ENCODE peak calls at places on chromosomes 12 and 14, in eight cellular contexts. V is psoas muscle, A is activated T-cell treated with anti-CD3 and anti-CD28 coated beads for 4 hours, I is astrocyte of the hippocampus, W is Peyer's patch, N is fibroblast of the aortic adventitia, P is tibial artery, U is HCT116. K is an unnamed sample.

GRCh38 chr14:72894623-72895378 is 900 bp upstream of the DPF3 start:
- DNase-seq in I (peak; percentile 57), W (peak; percentile 57), V (peak; percentile 44), N (no peak), P (no peak), U (no peak), A (no peak), K (no peak)

GRCh38 chr12:3720772-3721171 is 32.1 kb downstream of the CRACR2A start:
- DNase-seq in I (no peak), U (no peak), W (no peak), N (no peak), A (no peak), V (no peak), P (no peak), K (no peak)

GRCh38 chr14:31420013-31420318 is 384 bp downstream of the HEATR5A start:
- DNase-seq in V (peak; percentile 65), I (no peak), P (peak; percentile 79), N (no peak), U (no peak), A (no peak), W (peak; percentile 89), K (no peak)

GRCh38 chr12:15662303-15662980 is 126.7 kb downstream of the EPS8 start:
- DNase-seq in I (peak; percentile 66), W (no peak), N (peak; percentile 90), A (no peak), P (no peak), V (no peak), U (peak; percentile 86), K (no peak)

GRCh38 chr12:4962539-4963486 is 53.1 kb downstream of the KCNA1 start:
- DNase-seq in I (peak; percentile 54), P (no peak), A (no peak), V (no peak), U (no peak), N (peak; percentile 4), W (no peak), K (no peak)

GRCh38 chr14:79629372-79629771 is 581.9 kb downstream of the DIO2 start:
- DNase-seq in V (no peak), N (no peak), A (no peak), I (peak; percentile 5), P (no peak), W (no peak), U (no peak), K (no peak)

GRCh38 chr12:102760322-102760721 is 156.7 kb downstream of the PAH start:
- DNase-seq in A (no peak), U (no peak), W (no peak), V (no peak), N (no peak), I (no peak), P (no peak), K (no peak)

GRCh38 chr14:78448483-78449094 is 278.4 kb downstream of the NRXN3 start:
- DNase-seq in P (no peak), W (peak; percentile 54), N (peak; percentile 34), A (no peak), U (peak; percentile 15), I (peak; percentile 46), V (peak; percentile 15), K (peak; percentile 33)

GRCh38 chr12:13001725-13002040 is 1.6 kb upstream of the HEBP1 start:
- DNase-seq in I (no peak), A (no peak), W (no peak), V (no peak), N (no peak), U (no peak), P (no peak), K (no peak)

GRCh38 chr14:68685419-68686211 is 107.3 kb downstream of the ZFP36L1 start:
- DNase-seq in U (peak; percentile 86), P (peak; percentile 60), N (peak; percentile 62), A (peak; percentile 61), I (peak; percentile 88), W (no peak), V (no peak), K (no peak)

GRCh38 chr12:101018540-101018939 is 191.5 kb downstream of the SLC5A8 start:
- DNase-seq in P (no peak), A (no peak), W (no peak), U (peak; percentile 59), I (peak; percentile 96), N (peak; percentile 81), V (no peak), K (no peak)

GRCh38 chr12:27946396-27946795 is 26.1 kb downstream of the PTHLH start:
- DNase-seq in U (no peak), V (no peak), I (no peak), N (peak; percentile 26), W (no peak), P (no peak), A (no peak), K (no peak)

GRCh38 chr12:6326316-6326959 is 15.4 kb downstream of the TNFRSF1A start:
- DNase-seq in V (peak; percentile 58), W (peak; percentile 61), A (no peak), N (peak; percentile 68), I (peak; percentile 67), P (no peak), U (no peak), K (no peak)

GRCh38 chr14:59454131-59454530 is 11.0 kb downstream of the GPR135 start:
- DNase-seq in V (no peak), W (no peak), U (no peak), N (peak; percentile 98), P (peak; percentile 81), A (no peak), I (peak; percentile 77), K (no peak)